ENCODE peak calls at places on chromosomes 7 and 10, in five cellular contexts. E is cardiac muscle cell, C is right cardiac atrium, O is GM23248, U is PC-3. R is an unnamed sample.

GRCh38 chr7:135979674-135980660 is 2.8 kb upstream of the MTPN start:
- DNase-seq in E (no peak), C (no peak), O (peak; percentile 75), U (peak; percentile 33), R (no peak)

GRCh38 chr7:39816462-39817065 is 133.5 kb upstream of the CDK13 start:
- DNase-seq in E (no peak), C (no peak), O (no peak), U (no peak), R (no peak)

GRCh38 chr10:92972066-92972870 is 88.3 kb upstream of the CYP26C1 start:
- DNase-seq in E (no peak), C (no peak), O (peak; percentile 85), U (peak; percentile 79), R (peak; percentile 60)

GRCh38 chr10:96789571-96790108 is 42.5 kb upstream of the LCOR start:
- DNase-seq in E (no peak), C (peak; percentile 58), O (no peak), U (no peak), R (no peak)

GRCh38 chr10:59905066-59905734 is 1.2 kb downstream of the CCDC6 start:
- DNase-seq in E (peak; percentile 60), C (peak; percentile 75), O (peak; percentile 57), U (peak; percentile 42), R (no peak)

GRCh38 chr10:59004392-59004791 is 172.1 kb upstream of the PHYHIPL start:
- DNase-seq in E (no peak), C (no peak), O (no peak), U (no peak), R (no peak)

GRCh38 chr7:17134786-17135185 is 163.7 kb upstream of the AHR start:
- DNase-seq in E (no peak), C (no peak), O (no peak), U (no peak), R (no peak)

GRCh38 chr10:132836832-132837540 is 51.0 kb upstream of the NKX6-2 start:
- DNase-seq in E (peak; percentile 74), C (no peak), O (peak; percentile 68), U (peak; percentile 41), R (no peak)

GRCh38 chr7:65749039-65749438 is 123.8 kb upstream of the VKORC1L1 start:
- DNase-seq in E (no peak), C (no peak), O (no peak), U (no peak), R (no peak)
- H3K27ac ChIP-seq in E (no peak overlapping the region), C (no peak overlapping the region), O (no peak overlapping the region), U (no peak overlapping the region), R (no peak overlapping the region)

GRCh38 chr7:130945411-130945811 is 211.4 kb upstream of the KLF14 start:
- DNase-seq in E (no peak), C (no peak), O (no peak), U (no peak), R (no peak)
- H3K27ac ChIP-seq in E (no peak overlapping the region), C (no peak overlapping the region), O (peak overlapping the region; percentile 16), U (peak overlapping the region; percentile 87), R (peak overlapping the region; percentile 88)

GRCh38 chr10:12841826-12842225 is 159.7 kb downstream of the CCDC3 start:
- DNase-seq in E (no peak), C (peak; percentile 70), O (no peak), U (no peak), R (no peak)

GRCh38 chr10:12841426-12841825 is 160.1 kb downstream of the CCDC3 start:
- DNase-seq in E (no peak), C (no peak), O (no peak), U (no peak), R (no peak)

GRCh38 chr10:12843296-12843945 is 158.1 kb downstream of the CCDC3 start:
- DNase-seq in E (no peak), C (no peak), O (no peak), U (no peak), R (no peak)

GRCh38 chr10:12839941-12840611 is 161.4 kb downstream of the CCDC3 start:
- DNase-seq in E (no peak), C (peak; percentile 65), O (no peak), U (no peak), R (no peak)

GRCh38 chr10:12842310-12842709 is 159.2 kb downstream of the CCDC3 start:
- DNase-seq in E (no peak), C (no peak), O (no peak), U (no peak), R (no peak)
- H3K27ac ChIP-seq in E (no peak overlapping the region), C (no peak overlapping the region), O (no peak overlapping the region), U (no peak overlapping the region), R (no peak overlapping the region)

GRCh38 chr10:43013065-43013464 is 63.8 kb upstream of the RET start:
- DNase-seq in E (no peak), C (no peak), O (no peak), U (no peak), R (no peak)
- H3K27ac ChIP-seq in E (no peak overlapping the region), C (no peak overlapping the region), O (no peak overlapping the region), U (no peak overlapping the region), R (no peak overlapping the region)

GRCh38 chr7:1763033-1763432 is 93.0 kb downstream of the ELFN1 start:
- DNase-seq in E (no peak), C (no peak), O (no peak), U (no peak), R (no peak)
- H3K27ac ChIP-seq in E (no peak overlapping the region), C (no peak overlapping the region), O (no peak overlapping the region), U (no peak overlapping the region), R (no peak overlapping the region)

GRCh38 chr10:110897184-110897583 is 21.8 kb downstream of the BBIP1 start:
- DNase-seq in E (no peak), C (no peak), O (no peak), U (no peak), R (no peak)
- H3K27ac ChIP-seq in E (peak overlapping the region; percentile 5), C (no peak overlapping the region), O (no peak overlapping the region), U (no peak overlapping the region), R (no peak overlapping the region)

GRCh38 chr7:77270081-77270480 is 70.5 kb upstream of the FGL2 start:
- DNase-seq in E (no peak), C (no peak), O (no peak), U (no peak), R (no peak)

GRCh38 chr7:77266162-77266807 is 66.7 kb upstream of the FGL2 start:
- DNase-seq in E (no peak), C (no peak), O (no peak), U (peak; percentile 15), R (no peak)

GRCh38 chr7:77271766-77272165 is 72.1 kb upstream of the FGL2 start:
- DNase-seq in E (no peak), C (no peak), O (no peak), U (no peak), R (no peak)

GRCh38 chr7:77265666-77266065 is 66.0 kb upstream of the FGL2 start:
- DNase-seq in E (no peak), C (no peak), O (no peak), U (peak; percentile 25), R (no peak)

GRCh38 chr7:77269360-77270075 is 69.9 kb upstream of the FGL2 start:
- DNase-seq in E (peak; percentile 23), C (no peak), O (no peak), U (no peak), R (no peak)
- H3K27ac ChIP-seq in E (no peak overlapping the region), C (no peak overlapping the region), O (no peak overlapping the region), U (no peak overlapping the region), R (no peak overlapping the region)

R was measured in epithelial cell of prostate.